ENCODE peak calls at places on chromosomes 7 and 10, in six cellular contexts. One of them, this sample, is unnamed.

GRCh38 chr10:19563424-19564141 is 252.6 kb upstream of the PLXDC2 start:
- DNase-seq in H1: no peak
- DNase-seq in H9: no peak
- DNase-seq in neuronal stem cell: no peak
- DNase-seq in trophoblast cell: no peak
- DNase-seq in IMR-90: no peak
- DNase-seq in this sample: no peak

GRCh38 chr7:28423919-28424514 is 11.7 kb downstream of the CREB5 start:
- DNase-seq in H1: no peak
- DNase-seq in H9: no peak
- DNase-seq in neuronal stem cell: no peak
- DNase-seq in trophoblast cell: no peak
- DNase-seq in IMR-90: no peak
- DNase-seq in this sample: no peak

GRCh38 chr10:387949-388660 is 252.8 kb downstream of the ZMYND11 start:
- DNase-seq in H1: no peak
- DNase-seq in H9: no peak
- DNase-seq in neuronal stem cell: no peak
- DNase-seq in trophoblast cell: no peak
- DNase-seq in IMR-90: no peak
- DNase-seq in this sample: no peak

GRCh38 chr10:120369831-120370230 is 87.2 kb upstream of the PLPP4 start:
- DNase-seq in H1: no peak
- DNase-seq in H9: no peak
- DNase-seq in neuronal stem cell: no peak
- DNase-seq in trophoblast cell: no peak
- DNase-seq in IMR-90: no peak
- DNase-seq in this sample: no peak

GRCh38 chr10:60611291-60611747 is 167.0 kb upstream of the CDK1 start:
- DNase-seq in H1: no peak
- DNase-seq in H9: peak; percentile 34
- DNase-seq in neuronal stem cell: no peak
- DNase-seq in trophoblast cell: peak; percentile 94
- DNase-seq in IMR-90: peak; percentile 71
- DNase-seq in this sample: peak; percentile 35

GRCh38 chr7:2623698-2624014 is 8.1 kb upstream of the TTYH3 start:
- DNase-seq in H1: no peak
- DNase-seq in H9: no peak
- DNase-seq in neuronal stem cell: no peak
- DNase-seq in trophoblast cell: no peak
- DNase-seq in IMR-90: no peak
- DNase-seq in this sample: no peak

GRCh38 chr7:135143874-135144668 is 3.8 kb upstream of the TMEM140 start:
- DNase-seq in H1: no peak
- DNase-seq in H9: no peak
- DNase-seq in neuronal stem cell: no peak
- DNase-seq in trophoblast cell: no peak
- DNase-seq in IMR-90: no peak
- DNase-seq in this sample: no peak

GRCh38 chr7:1041471-1042160 is 2.7 kb upstream of the GPR146 start:
- DNase-seq in H1: no peak
- DNase-seq in H9: no peak
- DNase-seq in neuronal stem cell: no peak
- DNase-seq in trophoblast cell: no peak
- DNase-seq in IMR-90: peak; percentile 12
- DNase-seq in this sample: no peak

GRCh38 chr10:100655760-100656421 is 89.5 kb upstream of the PAX2 start:
- DNase-seq in H1: peak; percentile 62
- DNase-seq in H9: no peak
- DNase-seq in neuronal stem cell: no peak
- DNase-seq in trophoblast cell: no peak
- DNase-seq in IMR-90: no peak
- DNase-seq in this sample: no peak

GRCh38 chr10:58775960-58776574 is 263.4 kb downstream of the BICC1 start:
- DNase-seq in H1: no peak
- DNase-seq in H9: no peak
- DNase-seq in neuronal stem cell: no peak
- DNase-seq in trophoblast cell: peak; percentile 71
- DNase-seq in IMR-90: peak; percentile 86
- DNase-seq in this sample: peak; percentile 73

GRCh38 chr7:116548506-116548905 is 23.7 kb downstream of the CAV1 start:
- DNase-seq in H1: no peak
- DNase-seq in H9: no peak
- DNase-seq in neuronal stem cell: no peak
- DNase-seq in trophoblast cell: no peak
- DNase-seq in IMR-90: no peak
- DNase-seq in this sample: no peak

GRCh38 chr7:44142028-44142427 is 896 bp upstream of the MYL7 start:
- DNase-seq in H1: no peak
- DNase-seq in H9: no peak
- DNase-seq in neuronal stem cell: no peak
- DNase-seq in trophoblast cell: no peak
- DNase-seq in IMR-90: no peak
- DNase-seq in this sample: no peak

GRCh38 chr7:44141221-44141850 is at the start of gene MYL7:
- DNase-seq in H1: no peak
- DNase-seq in H9: no peak
- DNase-seq in neuronal stem cell: no peak
- DNase-seq in trophoblast cell: no peak
- DNase-seq in IMR-90: no peak
- DNase-seq in this sample: no peak

GRCh38 chr7:44139311-44140010 is 1.7 kb downstream of the MYL7 start:
- DNase-seq in H1: no peak
- DNase-seq in H9: no peak
- DNase-seq in neuronal stem cell: no peak
- DNase-seq in trophoblast cell: no peak
- DNase-seq in IMR-90: no peak
- DNase-seq in this sample: no peak

GRCh38 chr7:44138698-44139097 is 2.4 kb downstream of the MYL7 start:
- DNase-seq in H1: no peak
- DNase-seq in H9: no peak
- DNase-seq in neuronal stem cell: no peak
- DNase-seq in trophoblast cell: no peak
- DNase-seq in IMR-90: no peak
- DNase-seq in this sample: no peak

DNA sequence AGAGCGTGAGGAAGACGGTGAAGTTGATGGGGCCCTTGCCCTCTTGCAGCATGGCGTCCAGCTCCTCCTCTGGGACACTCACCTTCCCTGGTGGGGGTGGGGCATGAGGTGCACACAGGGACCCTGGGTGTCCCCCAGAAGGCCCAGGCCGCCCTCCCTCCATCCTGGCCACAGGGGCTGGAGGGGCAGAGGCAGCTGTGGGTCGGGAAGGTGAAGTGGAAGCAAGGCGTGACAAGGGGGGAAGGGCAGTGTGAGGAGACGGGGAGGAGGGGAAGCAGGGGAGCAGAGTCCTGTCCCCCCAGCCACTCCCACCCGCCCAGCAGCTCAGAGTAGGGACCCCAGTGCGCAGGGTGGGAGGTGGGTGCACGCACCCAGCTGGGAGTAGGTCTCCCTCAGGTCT is 791 bp downstream of the MYL7 start:
- DNase-seq in H1: no peak
- DNase-seq in H9: no peak
- DNase-seq in neuronal stem cell: no peak
- DNase-seq in trophoblast cell: no peak
- DNase-seq in IMR-90: no peak
- DNase-seq in this sample: no peak
- H2AK5ac ChIP-seq in H1: no peak overlapping the region
- H2AK5ac ChIP-seq in H9: no peak overlapping the region
- H2AK5ac ChIP-seq in neuronal stem cell: peak overlapping the region; percentile 88
- H2AK5ac ChIP-seq in trophoblast cell: peak overlapping the region; percentile 56
- H2AK5ac ChIP-seq in IMR-90: no peak overlapping the region
- H2AK5ac ChIP-seq in this sample: no peak overlapping the region

GRCh38 chr10:62059424-62059913 is 158.0 kb downstream of the ARID5B start:
- DNase-seq in H1: no peak
- DNase-seq in H9: no peak
- DNase-seq in neuronal stem cell: no peak
- DNase-seq in trophoblast cell: no peak
- DNase-seq in IMR-90: no peak
- DNase-seq in this sample: peak; percentile 68

GRCh38 chr10:62063795-62064472 is 162.4 kb downstream of the ARID5B start:
- DNase-seq in H1: no peak
- DNase-seq in H9: no peak
- DNase-seq in neuronal stem cell: no peak
- DNase-seq in trophoblast cell: peak; percentile 74
- DNase-seq in IMR-90: peak; percentile 65
- DNase-seq in this sample: peak; percentile 46

GRCh38 chr10:62062028-62062427 is 160.5 kb downstream of the ARID5B start:
- DNase-seq in H1: no peak
- DNase-seq in H9: no peak
- DNase-seq in neuronal stem cell: no peak
- DNase-seq in trophoblast cell: no peak
- DNase-seq in IMR-90: no peak
- DNase-seq in this sample: no peak

GRCh38 chr10:62058896-62059423 is 157.5 kb downstream of the ARID5B start:
- DNase-seq in H1: no peak
- DNase-seq in H9: no peak
- DNase-seq in neuronal stem cell: no peak
- DNase-seq in trophoblast cell: no peak
- DNase-seq in IMR-90: no peak
- DNase-seq in this sample: peak; percentile 11

GRCh38 chr10:62062752-62063512 is 161.4 kb downstream of the ARID5B start:
- DNase-seq in H1: no peak
- DNase-seq in H9: no peak
- DNase-seq in neuronal stem cell: no peak
- DNase-seq in trophoblast cell: no peak
- DNase-seq in IMR-90: no peak
- DNase-seq in this sample: peak; percentile 73
- H3K4me1 ChIP-seq in H1: no peaks in the 10 kb centered on the region
- H3K4me1 ChIP-seq in H9: no peaks in the 10 kb centered on the region
- H3K4me1 ChIP-seq in neuronal stem cell: no peaks in the 10 kb centered on the region
- H3K4me1 ChIP-seq in trophoblast cell: no peaks in the 10 kb centered on the region
- H3K4me1 ChIP-seq in IMR-90: peaks cover 13% of the 10 kb centered on the region
- H3K4me1 ChIP-seq in this sample: no peaks in the 10 kb centered on the region

GRCh38 chr7:126445991-126446390 is 806.8 kb downstream of the GRM8 start:
- DNase-seq in H1: no peak
- DNase-seq in H9: no peak
- DNase-seq in neuronal stem cell: no peak
- DNase-seq in trophoblast cell: no peak
- DNase-seq in IMR-90: no peak
- DNase-seq in this sample: no peak

GRCh38 chr7:126440542-126440941 is 812.2 kb downstream of the GRM8 start:
- DNase-seq in H1: no peak
- DNase-seq in H9: no peak
- DNase-seq in neuronal stem cell: no peak
- DNase-seq in trophoblast cell: peak; percentile 53
- DNase-seq in IMR-90: no peak
- DNase-seq in this sample: no peak

GRCh38 chr7:126441745-126442144 is 811.0 kb downstream of the GRM8 start:
- DNase-seq in H1: no peak
- DNase-seq in H9: no peak
- DNase-seq in neuronal stem cell: no peak
- DNase-seq in trophoblast cell: peak; percentile 32
- DNase-seq in IMR-90: no peak
- DNase-seq in this sample: no peak

GRCh38 chr7:126447984-126448383 is 804.8 kb downstream of the GRM8 start:
- DNase-seq in H1: no peak
- DNase-seq in H9: no peak
- DNase-seq in neuronal stem cell: no peak
- DNase-seq in trophoblast cell: peak; percentile 10
- DNase-seq in IMR-90: no peak
- DNase-seq in this sample: no peak

DNA sequence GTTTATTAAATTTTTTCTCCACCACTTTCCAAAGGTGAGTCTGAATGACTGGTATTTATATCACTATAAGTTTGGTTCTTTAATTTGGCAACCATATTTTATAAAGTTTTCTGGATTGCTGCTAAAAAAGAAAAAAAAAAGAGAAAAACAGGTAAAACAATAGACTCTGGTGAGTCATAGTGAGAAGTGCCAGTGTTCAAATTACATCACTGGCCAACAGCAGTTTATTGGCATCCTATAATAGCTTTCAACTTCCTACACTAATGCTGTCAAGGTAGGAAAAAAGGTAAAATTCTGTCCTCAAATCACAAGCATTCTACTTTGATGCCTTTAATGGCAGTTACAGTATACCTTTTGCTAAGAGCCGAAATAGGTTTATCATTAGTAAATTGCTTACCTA is 808.8 kb downstream of the GRM8 start:
- DNase-seq in H1: no peak
- DNase-seq in H9: no peak
- DNase-seq in neuronal stem cell: no peak
- DNase-seq in trophoblast cell: no peak
- DNase-seq in IMR-90: no peak
- DNase-seq in this sample: no peak
- H4K91ac ChIP-seq in H1: no peak overlapping the region
- H4K91ac ChIP-seq in H9: no peak overlapping the region
- H4K91ac ChIP-seq in neuronal stem cell: no peak overlapping the region
- H4K91ac ChIP-seq in trophoblast cell: no peak overlapping the region
- H4K91ac ChIP-seq in IMR-90: no peak overlapping the region
- H4K91ac ChIP-seq in this sample: no peak overlapping the region

GRCh38 chr7:131621652-131622051 is 65.2 kb upstream of the PODXL start:
- DNase-seq in H1: no peak
- DNase-seq in H9: no peak
- DNase-seq in neuronal stem cell: no peak
- DNase-seq in trophoblast cell: no peak
- DNase-seq in IMR-90: no peak
- DNase-seq in this sample: no peak

GRCh38 chr7:131616487-131616886 is 60.1 kb upstream of the PODXL start:
- DNase-seq in H1: no peak
- DNase-seq in H9: no peak
- DNase-seq in neuronal stem cell: no peak
- DNase-seq in trophoblast cell: no peak
- DNase-seq in IMR-90: no peak
- DNase-seq in this sample: no peak

GRCh38 chr7:131619336-131620305 is 63.2 kb upstream of the PODXL start:
- DNase-seq in H1: no peak
- DNase-seq in H9: no peak
- DNase-seq in neuronal stem cell: no peak
- DNase-seq in trophoblast cell: no peak
- DNase-seq in IMR-90: peak; percentile 42
- DNase-seq in this sample: no peak

GRCh38 chr7:131620673-131621609 is 64.5 kb upstream of the PODXL start:
- DNase-seq in H1: no peak
- DNase-seq in H9: peak; percentile 59
- DNase-seq in neuronal stem cell: no peak
- DNase-seq in trophoblast cell: peak; percentile 7
- DNase-seq in IMR-90: peak; percentile 72
- DNase-seq in this sample: peak; percentile 68

DNA sequence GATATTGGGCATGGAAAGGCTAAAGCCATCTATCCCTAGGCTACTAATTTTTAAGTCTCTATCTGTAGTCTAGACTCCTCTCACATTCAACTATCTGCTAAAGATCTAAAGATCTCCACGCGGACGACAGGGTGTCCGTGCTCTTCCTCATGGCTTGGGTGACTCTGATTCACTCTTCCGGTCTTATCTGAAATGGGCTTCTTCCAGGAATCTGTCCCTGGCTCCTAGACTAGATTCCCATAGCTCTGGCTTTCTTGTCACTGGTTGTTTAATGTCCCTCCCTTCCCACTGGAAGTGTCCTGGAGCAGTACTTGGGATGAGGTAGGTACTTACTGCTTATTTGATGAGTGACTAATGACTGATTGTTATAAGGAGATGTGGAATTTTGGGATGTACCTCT is 62.0 kb upstream of the PODXL start:
- DNase-seq in H1: no peak
- DNase-seq in H9: no peak
- DNase-seq in neuronal stem cell: no peak
- DNase-seq in trophoblast cell: peak; percentile 38
- DNase-seq in IMR-90: no peak
- DNase-seq in this sample: peak; percentile 56
- H2AK5ac ChIP-seq in H1: peak overlapping the region; percentile 39
- H2AK5ac ChIP-seq in H9: no peak overlapping the region
- H2AK5ac ChIP-seq in neuronal stem cell: no peak overlapping the region
- H2AK5ac ChIP-seq in trophoblast cell: no peak overlapping the region
- H2AK5ac ChIP-seq in IMR-90: no peak overlapping the region
- H2AK5ac ChIP-seq in this sample: no peak overlapping the region

This sample was measured in mesenchymal stem cell.